ENCODE peak calls at places on chromosomes 5 and 9, in seven cellular contexts. N, Y, R, G, M, J and P are unnamed samples.
A peak's percentile ranks its signal among the peaks of the same experiment; 100 is the strongest.

GRCh38 chr5:17069995-17070405 is 133.9 kb upstream of the MYO10 start:
- DNase-seq in N (no peak), Y (no peak), R (no peak), G (peak; percentile 79), M (no peak), J (no peak), P (no peak)

GRCh38 chr5:56479701-56480304 is 246.7 kb upstream of the ANKRD55 start:
- DNase-seq in N (no peak), Y (no peak), R (peak; percentile 52), G (no peak), M (peak; percentile 7), J (no peak), P (no peak)

GRCh38 chr5:133801955-133802751 is 166.3 kb downstream of the C5orf15 start:
- DNase-seq in N (peak; percentile 12), Y (peak; percentile 88), R (no peak), G (no peak), M (peak; percentile 2), J (no peak), P (peak; percentile 17)

GRCh38 chr5:147893820-147894219 is 12.5 kb downstream of the C5orf46 start:
- DNase-seq in N (no peak), Y (no peak), R (no peak), G (no peak), M (no peak), J (no peak), P (no peak)

GRCh38 chr5:129460951-129461815 is 1.1 kb downstream of the ADAMTS19 start:
- DNase-seq in N (no peak), Y (peak; percentile 42), R (no peak), G (peak; percentile 74), M (peak; percentile 16), J (peak; percentile 66), P (no peak)

GRCh38 chr9:75983320-75983719 is 92.8 kb downstream of the PCSK5 start:
- DNase-seq in N (no peak), Y (no peak), R (no peak), G (no peak), M (no peak), J (no peak), P (no peak)

GRCh38 chr9:124180557-124180956 is 77.2 kb upstream of the NEK6 start:
- DNase-seq in N (peak; percentile 6), Y (peak; percentile 21), R (no peak), G (no peak), M (no peak), J (peak; percentile 75), P (peak; percentile 1)

GRCh38 chr9:82934949-82935348 is 128.0 kb downstream of the RASEF start:
- DNase-seq in N (peak; percentile 59), Y (no peak), R (no peak), G (no peak), M (peak; percentile 79), J (no peak), P (peak; percentile 15)

GRCh38 chr5:123786411-123786810 is 274.4 kb downstream of the CSNK1G3 start:
- DNase-seq in N (no peak), Y (no peak), R (no peak), G (no peak), M (no peak), J (no peak), P (no peak)

GRCh38 chr9:6068983-6069382 is 53.6 kb upstream of the RANBP6 start:
- DNase-seq in N (no peak), Y (no peak), R (no peak), G (no peak), M (no peak), J (no peak), P (no peak)

GRCh38 chr5:61232490-61232889 is 70.2 kb upstream of the SMIM15 start:
- DNase-seq in N (peak; percentile 64), Y (no peak), R (no peak), G (no peak), M (no peak), J (no peak), P (no peak)

GRCh38 chr5:80076131-80077101 is 41.3 kb downstream of the THBS4 start:
- DNase-seq in N (no peak), Y (no peak), R (no peak), G (no peak), M (no peak), J (no peak), P (no peak)

GRCh38 chr9:127693697-127694096 is 13.1 kb upstream of the CFAP157 start:
- DNase-seq in N (no peak), Y (no peak), R (no peak), G (no peak), M (no peak), J (no peak), P (no peak)

GRCh38 chr9:117409321-117409720 is 5.5 kb downstream of the ASTN2 start:
- DNase-seq in N (no peak), Y (no peak), R (no peak), G (no peak), M (no peak), J (no peak), P (no peak)

GRCh38 chr9:117412841-117413240 is 2.0 kb downstream of the ASTN2 start:
- DNase-seq in N (no peak), Y (no peak), R (no peak), G (no peak), M (no peak), J (no peak), P (no peak)

GRCh38 chr9:117412006-117412715 is 2.7 kb downstream of the ASTN2 start:
- DNase-seq in N (no peak), Y (no peak), R (no peak), G (no peak), M (no peak), J (no peak), P (no peak)

GRCh38 chr9:117413346-117414219 is 1.3 kb downstream of the ASTN2 start:
- DNase-seq in N (no peak), Y (no peak), R (no peak), G (no peak), M (no peak), J (no peak), P (no peak)

DNA sequence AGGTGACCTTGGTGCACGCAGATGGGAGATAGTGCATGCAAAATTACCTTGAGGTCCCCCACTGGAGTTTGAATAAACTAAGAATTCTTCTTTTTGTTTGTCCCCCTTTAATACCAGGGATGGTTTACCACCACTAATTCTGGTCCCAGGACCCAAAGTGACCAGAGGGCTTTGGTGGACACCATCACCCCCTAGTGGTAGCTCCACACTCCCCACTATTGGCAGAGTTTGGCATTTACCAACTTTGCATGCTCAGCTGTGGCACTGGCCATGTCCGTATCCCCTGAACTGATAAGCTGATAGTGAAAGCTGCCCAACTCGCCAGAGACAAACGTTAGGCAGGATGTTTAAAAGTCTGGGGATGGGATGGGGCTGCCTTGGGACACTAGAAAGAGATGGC is 3.3 kb downstream of the ASTN2 start:
- DNase-seq in N (peak; percentile 2), Y (no peak), R (no peak), G (no peak), M (no peak), J (no peak), P (no peak)
- TF ChIP-seq CTCF in N (peak; percentile 85), Y (peak; percentile 42), R (no peak), G (peak; percentile 21), M (peak; percentile 59), J (peak; percentile 40), P (peak; percentile 53)

GRCh38 chr5:137735531-137736284 is at the start of gene KLHL3:
- DNase-seq in N (no peak), Y (no peak), R (peak; percentile 51), G (peak; percentile 76), M (peak; percentile 53), J (peak; percentile 64), P (no peak)
- TF ChIP-seq CTCF in N (no peak), Y (no peak), R (no peak), G (no peak), M (peak; percentile 21), J (no peak), P (no peak)

GRCh38 chr5:141354900-141355469 is at the start of gene PCDHGA4:
- DNase-seq in N (no peak), Y (no peak), R (no peak), G (no peak), M (no peak), J (no peak), P (no peak)
- TF ChIP-seq CTCF in N (peak; percentile 31), Y (peak; percentile 65), R (peak; percentile 48), G (no peak), M (peak; percentile 43), J (peak; percentile 45), P (peak; percentile 83)

GRCh38 chr5:157470616-157471015 is 10.6 kb downstream of the NIPAL4 start:
- DNase-seq in N (no peak), Y (no peak), R (no peak), G (no peak), M (no peak), J (no peak), P (no peak)

GRCh38 chr5:157469073-157469472 is 9.1 kb downstream of the NIPAL4 start:
- DNase-seq in N (no peak), Y (no peak), R (no peak), G (no peak), M (no peak), J (no peak), P (no peak)

GRCh38 chr5:157469687-157470086 is 9.7 kb downstream of the NIPAL4 start:
- DNase-seq in N (no peak), Y (no peak), R (no peak), G (no peak), M (no peak), J (no peak), P (no peak)

GRCh38 chr5:157473383-157474370 is 13.7 kb downstream of the NIPAL4 start:
- DNase-seq in N (no peak), Y (no peak), R (no peak), G (no peak), M (peak; percentile 45), J (no peak), P (peak; percentile 87)

DNA sequence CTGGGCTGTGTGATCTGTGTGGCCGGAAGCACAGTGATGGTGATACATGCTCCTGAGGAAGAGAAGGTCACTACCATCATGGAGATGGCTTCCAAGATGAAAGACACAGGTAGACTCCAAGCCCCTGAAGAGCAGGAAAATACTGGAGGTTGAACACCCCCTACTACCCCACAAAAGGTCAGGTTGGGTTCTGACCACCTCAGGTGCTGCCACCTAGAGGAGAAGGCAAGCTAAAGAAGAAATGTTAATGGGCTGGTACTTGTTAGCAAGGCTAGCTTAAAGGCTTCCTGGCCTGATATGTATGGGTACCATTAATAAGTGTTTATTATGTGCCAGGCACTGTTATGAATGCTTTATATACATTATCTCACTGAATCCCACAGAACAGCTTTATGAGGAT is 11.7 kb downstream of the NIPAL4 start:
- DNase-seq in N (no peak), Y (no peak), R (no peak), G (no peak), M (no peak), J (no peak), P (peak; percentile 32)
- TF ChIP-seq CTCF in N (peak; percentile 69), Y (no peak), R (no peak), G (no peak), M (peak; percentile 67), J (peak; percentile 45), P (peak; percentile 88)

DNA sequence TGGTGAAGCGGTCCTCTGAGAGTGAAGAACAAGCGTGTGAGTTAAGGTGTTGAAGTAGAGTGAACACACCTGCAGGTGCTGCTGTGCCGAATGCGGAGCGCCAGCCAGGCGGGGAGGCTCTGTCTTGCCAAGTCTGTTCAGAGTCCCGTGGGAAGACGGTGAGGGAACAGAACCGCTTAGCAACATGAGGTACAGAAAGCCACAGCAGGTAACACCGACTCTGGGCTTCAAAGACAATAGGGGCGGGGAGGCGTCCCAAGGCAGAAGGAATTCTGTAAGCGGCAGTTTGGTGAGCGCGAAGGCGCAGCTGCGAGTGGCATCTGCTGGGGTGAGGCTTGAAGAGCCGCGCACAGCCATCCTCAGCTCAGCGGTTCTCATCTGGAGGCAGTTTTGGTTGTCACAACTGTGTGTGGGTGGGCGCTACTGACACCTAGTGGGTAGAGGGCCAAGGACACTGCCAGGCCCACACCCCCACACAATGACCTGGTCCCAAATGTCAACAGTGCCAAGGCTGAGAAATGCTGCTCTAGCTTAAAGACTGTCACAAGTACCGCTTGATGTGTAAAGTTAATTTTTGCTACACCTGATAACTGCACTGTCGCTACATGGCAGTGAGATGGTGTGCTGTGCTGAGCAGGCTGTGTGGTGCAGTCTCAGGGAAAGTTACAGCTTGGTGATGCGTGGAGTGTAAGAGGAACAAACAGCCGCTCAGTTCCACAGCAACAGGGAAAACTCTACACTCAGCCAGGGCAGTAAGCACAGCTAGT is 67.4 kb upstream of the TBC1D9B start:
- DNase-seq in N (no peak), Y (no peak), R (no peak), G (peak; percentile 89), M (no peak), J (peak; percentile 70), P (no peak)
- TF ChIP-seq CTCF in N (peak; percentile 53), Y (no peak), R (no peak), G (peak; percentile 51), M (peak; percentile 48), J (peak; percentile 35), P (no peak)